ENCODE peak calls at places on chromosomes 6 and 20, in ten cellular contexts. B is Jurkat, Clone E6-1; R is frontal cortex; V is hypothalamus; G is IMR-90; X is SHP77; H is stimulated activated effector memory CD8-positive, alpha-beta T cell treated with anti-CD3 and anti-CD28 coated beads, Interleukin-12 subunit alpha, Interleukin-12 subunit beta, amount 100 ng/mL, for 72 hours; O is aorta; A is memory B cell; L is occipital lobe. N is an unnamed sample.

GRCh38 chr20:4344660-4345059 is 329.3 kb upstream of the RNF24 start:
- DNase-seq in V (no peak), O (no peak), R (no peak), A (no peak), G (peak; percentile 10), H (no peak), L (no peak), X (no peak), B (no peak), N (no peak)

GRCh38 chr20:12924126-12924525 is 84.6 kb upstream of the SPTLC3 start:
- DNase-seq in A (no peak), H (no peak), V (no peak), O (no peak), G (no peak), B (no peak), R (no peak), X (no peak), L (no peak), N (no peak)

GRCh38 chr6:16991981-16992629 is 109.7 kb upstream of the STMND1 start:
- DNase-seq in H (no peak), X (no peak), R (no peak), A (no peak), O (no peak), B (no peak), L (no peak), G (no peak), V (no peak), N (no peak)

GRCh38 chr20:24018796-24019195 is 30.2 kb upstream of the GGTLC1 start:
- DNase-seq in X (no peak), A (no peak), V (no peak), B (no peak), O (no peak), H (no peak), G (no peak), R (no peak), L (no peak), N (no peak)

GRCh38 chr20:57392512-57393271 is 1.5 kb downstream of the RBM38 start:
- DNase-seq in A (peak; percentile 74), B (peak; percentile 93), R (no peak), L (no peak), V (no peak), G (no peak), H (peak; percentile 84), O (peak; percentile 71), X (no peak), N (peak; percentile 67)

GRCh38 chr6:167401525-167402194 is 76.8 kb downstream of the TTLL2 start:
- DNase-seq in G (no peak), L (no peak), X (peak; percentile 21), H (no peak), O (no peak), A (no peak), V (no peak), B (no peak), R (no peak), N (peak; percentile 84)

GRCh38 chr6:170137176-170137891 is 153.5 kb downstream of the DLL1 start:
- DNase-seq in V (no peak), B (no peak), R (peak; percentile 47), G (no peak), X (no peak), L (no peak), A (no peak), O (peak; percentile 52), H (no peak), N (no peak)

GRCh38 chr6:14117158-14118090 is at the start of gene CD83:
- DNase-seq in A (peak; percentile 96), O (peak; percentile 81), X (peak; percentile 10), R (peak; percentile 93), L (peak; percentile 24), G (peak; percentile 45), V (peak; percentile 60), H (peak; percentile 85), B (peak; percentile 68), N (peak; percentile 96)

GRCh38 chr20:41058007-41058673 is 29.5 kb downstream of the TOP1 start:
- DNase-seq in G (peak; percentile 93), H (no peak), B (no peak), O (no peak), V (no peak), A (no peak), L (no peak), R (no peak), X (no peak), N (no peak)

GRCh38 chr6:45548657-45549515 is 171.2 kb upstream of the SUPT3H start:
- DNase-seq in H (no peak), O (no peak), A (peak; percentile 48), X (no peak), B (no peak), L (no peak), G (peak; percentile 22), R (no peak), V (no peak), N (no peak)

GRCh38 chr6:36642913-36643817 is 35.3 kb upstream of the CDKN1A start:
- DNase-seq in L (no peak), X (no peak), H (no peak), O (peak; percentile 92), R (peak; percentile 46), A (no peak), V (no peak), G (peak; percentile 90), B (no peak), N (no peak)

GRCh38 chr20:49508435-49509199 is 26.1 kb upstream of the KCNB1 start:
- DNase-seq in R (peak; percentile 62), L (no peak), O (no peak), V (no peak), A (peak; percentile 9), H (no peak), B (peak; percentile 54), X (peak; percentile 49), G (peak; percentile 45), N (peak; percentile 80)

GRCh38 chr6:118704911-118705310 is 53.5 kb upstream of the CEP85L start:
- DNase-seq in A (no peak), L (no peak), X (no peak), B (no peak), H (no peak), V (no peak), G (no peak), R (no peak), O (no peak), N (no peak)

GRCh38 chr20:44911264-44911921 is 1.5 kb downstream of the PABPC1L start:
- DNase-seq in O (no peak), V (no peak), G (peak; percentile 28), L (no peak), H (peak; percentile 63), B (peak; percentile 26), A (peak; percentile 25), R (no peak), X (peak; percentile 37), N (peak; percentile 92)

GRCh38 chr20:60486345-60486744 is 528.1 kb downstream of the CDH26 start:
- DNase-seq in L (no peak), H (no peak), A (no peak), X (no peak), R (no peak), B (no peak), O (no peak), G (no peak), V (no peak), N (no peak)

GRCh38 chr6:27812078-27812804 is 100.0 kb downstream of the OR2B2 start:
- DNase-seq in V (no peak), X (no peak), L (no peak), G (no peak), B (no peak), O (no peak), H (peak; percentile 37), R (no peak), A (no peak), N (no peak)

GRCh38 chr20:40741507-40742106 is 52.6 kb upstream of the MAFB start:
- DNase-seq in A (peak; percentile 21), B (peak; percentile 66), X (no peak), G (peak; percentile 34), L (no peak), H (peak; percentile 71), R (no peak), V (no peak), O (peak; percentile 71), N (peak; percentile 66)

GRCh38 chr6:134041093-134041492 is 11.3 kb downstream of the SLC2A12 start:
- DNase-seq in L (no peak), B (no peak), R (no peak), A (no peak), O (no peak), X (no peak), G (peak; percentile 82), H (no peak), V (no peak), N (no peak)

GRCh38 chr20:38435555-38435939 is 419 bp upstream of the SNHG17 start:
- DNase-seq in X (no peak), O (no peak), L (no peak), R (no peak), B (no peak), G (peak; percentile 75), A (no peak), V (no peak), H (no peak), N (no peak)

GRCh38 chr6:124961784-124962611 is at the start of gene RNF217:
- DNase-seq in X (no peak), H (no peak), V (peak; percentile 31), R (peak; percentile 59), O (peak; percentile 88), G (peak; percentile 76), A (no peak), B (no peak), L (peak; percentile 38), N (peak; percentile 82)

GRCh38 chr6:5096482-5096881 is 11.3 kb downstream of the PPP1R3G start:
- DNase-seq in V (no peak), O (no peak), R (no peak), H (no peak), B (no peak), G (no peak), A (no peak), X (no peak), L (no peak), N (no peak)